ENCODE peak calls at places on chromosomes 3 and 15, in five cellular contexts. One of them, this sample, is unnamed.

GRCh38 chr3:120428904-120429303 is 21.9 kb downstream of the FSTL1 start:
- DNase-seq in breast epithelium: no peak
- DNase-seq in fibroblast of lung: peak; percentile 81
- DNase-seq in OCI-LY7: no peak
- DNase-seq in sigmoid colon: no peak
- DNase-seq in this sample: no peak

GRCh38 chr15:32966512-32966911 is 228.0 kb downstream of the FMN1 start:
- DNase-seq in breast epithelium: no peak
- DNase-seq in fibroblast of lung: no peak
- DNase-seq in OCI-LY7: no peak
- DNase-seq in sigmoid colon: no peak
- DNase-seq in this sample: no peak

GRCh38 chr3:11379238-11379823 is 107.1 kb downstream of the ATG7 start:
- DNase-seq in breast epithelium: no peak
- DNase-seq in fibroblast of lung: peak; percentile 53
- DNase-seq in OCI-LY7: peak; percentile 53
- DNase-seq in sigmoid colon: no peak
- DNase-seq in this sample: no peak

GRCh38 chr3:15205934-15206661 is at the start of gene CAPN7:
- DNase-seq in breast epithelium: peak; percentile 94
- DNase-seq in fibroblast of lung: peak; percentile 93
- DNase-seq in OCI-LY7: peak; percentile 95
- DNase-seq in sigmoid colon: peak; percentile 98
- DNase-seq in this sample: peak; percentile 96

GRCh38 chr15:89112341-89112971 is 24.2 kb downstream of the ABHD2 start:
- DNase-seq in breast epithelium: no peak
- DNase-seq in fibroblast of lung: peak; percentile 83
- DNase-seq in OCI-LY7: no peak
- DNase-seq in sigmoid colon: peak; percentile 65
- DNase-seq in this sample: peak; percentile 51

GRCh38 chr3:178895178-178895789 is 176.3 kb downstream of the ZMAT3 start:
- DNase-seq in breast epithelium: no peak
- DNase-seq in fibroblast of lung: no peak
- DNase-seq in OCI-LY7: no peak
- DNase-seq in sigmoid colon: no peak
- DNase-seq in this sample: no peak

GRCh38 chr3:119177321-119177720 is 3.9 kb downstream of the UPK1B start:
- DNase-seq in breast epithelium: no peak
- DNase-seq in fibroblast of lung: no peak
- DNase-seq in OCI-LY7: no peak
- DNase-seq in sigmoid colon: no peak
- DNase-seq in this sample: no peak

GRCh38 chr15:46280753-46281521 is 646.1 kb downstream of the SQOR start:
- DNase-seq in breast epithelium: no peak
- DNase-seq in fibroblast of lung: no peak
- DNase-seq in OCI-LY7: peak; percentile 1
- DNase-seq in sigmoid colon: no peak
- DNase-seq in this sample: no peak

GRCh38 chr3:106589306-106589942 is 720.6 kb upstream of the CBLB start:
- DNase-seq in breast epithelium: no peak
- DNase-seq in fibroblast of lung: peak; percentile 93
- DNase-seq in OCI-LY7: no peak
- DNase-seq in sigmoid colon: no peak
- DNase-seq in this sample: no peak

GRCh38 chr3:81871358-81872152 is 110.1 kb upstream of the GBE1 start:
- DNase-seq in breast epithelium: no peak
- DNase-seq in fibroblast of lung: no peak
- DNase-seq in OCI-LY7: no peak
- DNase-seq in sigmoid colon: no peak
- DNase-seq in this sample: no peak

GRCh38 chr3:111592143-111592542 is 3.0 kb downstream of the ZBED2 start:
- DNase-seq in breast epithelium: no peak
- DNase-seq in fibroblast of lung: peak; percentile 50
- DNase-seq in OCI-LY7: no peak
- DNase-seq in sigmoid colon: no peak
- DNase-seq in this sample: no peak

GRCh38 chr3:61094608-61095007 is 156.6 kb downstream of the FHIT start:
- DNase-seq in breast epithelium: no peak
- DNase-seq in fibroblast of lung: no peak
- DNase-seq in OCI-LY7: no peak
- DNase-seq in sigmoid colon: no peak
- DNase-seq in this sample: no peak

GRCh38 chr15:59388670-59389069 is 16.0 kb upstream of the MYO1E start:
- DNase-seq in breast epithelium: no peak
- DNase-seq in fibroblast of lung: peak; percentile 44
- DNase-seq in OCI-LY7: no peak
- DNase-seq in sigmoid colon: no peak
- DNase-seq in this sample: no peak

GRCh38 chr15:90839187-90840071 is 29.0 kb upstream of the FURIN start:
- DNase-seq in breast epithelium: no peak
- DNase-seq in fibroblast of lung: peak; percentile 73
- DNase-seq in OCI-LY7: peak; percentile 86
- DNase-seq in sigmoid colon: no peak
- DNase-seq in this sample: no peak

GRCh38 chr3:172371544-172371943 is 76.7 kb downstream of the GHSR start:
- DNase-seq in breast epithelium: no peak
- DNase-seq in fibroblast of lung: no peak
- DNase-seq in OCI-LY7: no peak
- DNase-seq in sigmoid colon: no peak
- DNase-seq in this sample: no peak

GRCh38 chr15:66595937-66596545 is 30.2 kb upstream of the LCTL start:
- DNase-seq in breast epithelium: no peak
- DNase-seq in fibroblast of lung: peak; percentile 15
- DNase-seq in OCI-LY7: no peak
- DNase-seq in sigmoid colon: no peak
- DNase-seq in this sample: no peak

GRCh38 chr15:41031232-41032078 is 78.2 kb downstream of the CHAC1 start:
- DNase-seq in breast epithelium: no peak
- DNase-seq in fibroblast of lung: no peak
- DNase-seq in OCI-LY7: no peak
- DNase-seq in sigmoid colon: no peak
- DNase-seq in this sample: no peak

GRCh38 chr3:4729061-4729973 is 236.2 kb downstream of the ITPR1 start:
- DNase-seq in breast epithelium: no peak
- DNase-seq in fibroblast of lung: no peak
- DNase-seq in OCI-LY7: no peak
- DNase-seq in sigmoid colon: no peak
- DNase-seq in this sample: no peak

GRCh38 chr15:90046846-90047481 is 45.8 kb downstream of the ZNF710 start:
- DNase-seq in breast epithelium: peak; percentile 73
- DNase-seq in fibroblast of lung: no peak
- DNase-seq in OCI-LY7: peak; percentile 85
- DNase-seq in sigmoid colon: no peak
- DNase-seq in this sample: no peak

GRCh38 chr3:73432021-73432722 is 192.6 kb downstream of the PDZRN3 start:
- DNase-seq in breast epithelium: no peak
- DNase-seq in fibroblast of lung: peak; percentile 41
- DNase-seq in OCI-LY7: peak; percentile 52
- DNase-seq in sigmoid colon: peak; percentile 69
- DNase-seq in this sample: no peak

GRCh38 chr15:101176625-101177024 is 75.2 kb downstream of the CHSY1 start:
- DNase-seq in breast epithelium: no peak
- DNase-seq in fibroblast of lung: peak; percentile 50
- DNase-seq in OCI-LY7: no peak
- DNase-seq in sigmoid colon: no peak
- DNase-seq in this sample: no peak

GRCh38 chr15:24856397-24857093 is 98.2 kb upstream of the SNRPN start:
- DNase-seq in breast epithelium: no peak
- DNase-seq in fibroblast of lung: peak; percentile 65
- DNase-seq in OCI-LY7: no peak
- DNase-seq in sigmoid colon: no peak
- DNase-seq in this sample: peak; percentile 40

GRCh38 chr15:65653781-65654521 is 32.2 kb downstream of the SLC24A1 start:
- DNase-seq in breast epithelium: no peak
- DNase-seq in fibroblast of lung: no peak
- DNase-seq in OCI-LY7: no peak
- DNase-seq in sigmoid colon: no peak
- DNase-seq in this sample: no peak

GRCh38 chr15:51888593-51889195 is 59.2 kb downstream of the TMOD3 start:
- DNase-seq in breast epithelium: no peak
- DNase-seq in fibroblast of lung: no peak
- DNase-seq in OCI-LY7: peak; percentile 41
- DNase-seq in sigmoid colon: no peak
- DNase-seq in this sample: no peak

GRCh38 chr3:126121632-126122031 is 37.7 kb upstream of the SLC41A3 start:
- DNase-seq in breast epithelium: no peak
- DNase-seq in fibroblast of lung: no peak
- DNase-seq in OCI-LY7: no peak
- DNase-seq in sigmoid colon: peak; percentile 24
- DNase-seq in this sample: no peak

GRCh38 chr15:70096975-70097336 is 761 bp downstream of the TLE3 start:
- DNase-seq in breast epithelium: no peak
- DNase-seq in fibroblast of lung: peak; percentile 11
- DNase-seq in OCI-LY7: no peak
- DNase-seq in sigmoid colon: no peak
- DNase-seq in this sample: peak; percentile 35

GRCh38 chr15:70096215-70096974 is 1.3 kb downstream of the TLE3 start:
- DNase-seq in breast epithelium: peak; percentile 65
- DNase-seq in fibroblast of lung: peak; percentile 59
- DNase-seq in OCI-LY7: peak; percentile 67
- DNase-seq in sigmoid colon: peak; percentile 81
- DNase-seq in this sample: peak; percentile 33

GRCh38 chr15:70098170-70098460 is 398 bp upstream of the TLE3 start:
- DNase-seq in breast epithelium: no peak
- DNase-seq in fibroblast of lung: no peak
- DNase-seq in OCI-LY7: no peak
- DNase-seq in sigmoid colon: no peak
- DNase-seq in this sample: no peak

GRCh38 chr15:70098461-70099166 is 897 bp upstream of the TLE3 start:
- DNase-seq in breast epithelium: no peak
- DNase-seq in fibroblast of lung: peak; percentile 36
- DNase-seq in OCI-LY7: peak; percentile 42
- DNase-seq in sigmoid colon: peak; percentile 85
- DNase-seq in this sample: no peak

GRCh38 chr15:70097337-70098169 is at the start of gene TLE3:
- DNase-seq in breast epithelium: peak; percentile 100
- DNase-seq in fibroblast of lung: peak; percentile 98
- DNase-seq in OCI-LY7: peak; percentile 99
- DNase-seq in sigmoid colon: peak; percentile 100
- DNase-seq in this sample: peak; percentile 98
- TF ChIP-seq CTCF in breast epithelium: peak; percentile 42
- TF ChIP-seq CTCF in fibroblast of lung: peak; percentile 21
- TF ChIP-seq CTCF in OCI-LY7: peak; percentile 71
- TF ChIP-seq CTCF in sigmoid colon: peak; percentile 23
- TF ChIP-seq CTCF in this sample: peak; percentile 69

DNA sequence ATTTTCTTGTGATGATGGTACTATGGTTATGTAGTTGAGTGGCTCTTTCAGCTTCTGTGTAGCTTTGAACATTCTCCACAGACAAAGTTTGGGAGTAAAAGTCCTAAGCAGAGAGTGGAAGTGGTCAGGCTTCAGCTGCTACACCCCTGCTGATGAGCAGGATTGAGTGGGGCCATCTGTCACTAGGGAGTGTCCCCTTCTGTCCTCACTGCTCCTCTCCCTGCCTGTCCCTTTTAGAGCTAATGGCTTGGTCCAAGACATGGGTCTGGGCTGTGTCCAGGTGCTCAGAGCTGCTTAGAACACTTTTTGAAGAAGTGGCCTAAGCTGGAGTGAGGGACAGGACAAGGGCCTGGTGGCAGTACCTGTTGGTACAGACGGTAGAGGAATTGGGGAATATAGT is 15.1 kb downstream of the MYZAP start:
- DNase-seq in breast epithelium: no peak
- DNase-seq in fibroblast of lung: no peak
- DNase-seq in OCI-LY7: no peak
- DNase-seq in sigmoid colon: no peak
- DNase-seq in this sample: no peak
- H3K4me1 ChIP-seq in breast epithelium: peaks cover 10% of the 10 kb centered on the region
- H3K4me1 ChIP-seq in fibroblast of lung: peaks cover 2% of the 10 kb centered on the region
- H3K4me1 ChIP-seq in OCI-LY7: no peaks in the 10 kb centered on the region
- H3K4me1 ChIP-seq in sigmoid colon: peaks cover 32% of the 10 kb centered on the region
- H3K4me1 ChIP-seq in this sample: peaks cover 2% of the 10 kb centered on the region

DNA sequence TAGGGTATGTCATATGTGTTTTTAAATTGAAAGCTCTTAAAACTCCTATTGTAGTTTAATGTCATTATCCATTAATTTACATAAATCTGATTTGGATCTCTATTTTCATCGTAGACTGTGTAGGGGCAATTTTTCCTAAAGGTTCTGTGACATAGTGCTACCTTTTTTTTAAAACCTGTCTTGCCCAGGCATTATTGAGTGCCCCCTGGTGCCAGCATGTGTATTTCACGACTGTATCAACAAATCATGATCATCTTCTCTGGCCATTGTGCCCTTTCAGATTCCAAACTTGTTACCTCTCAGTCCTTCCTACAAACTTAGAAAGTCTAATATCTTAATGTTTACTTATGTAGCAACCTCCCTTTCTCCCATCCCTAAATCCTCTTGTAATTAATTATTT is 97.2 kb upstream of the FLNB start:
- DNase-seq in breast epithelium: no peak
- DNase-seq in fibroblast of lung: peak; percentile 17
- DNase-seq in OCI-LY7: peak; percentile 42
- DNase-seq in sigmoid colon: no peak
- DNase-seq in this sample: no peak
- TF ChIP-seq CTCF in breast epithelium: no peak
- TF ChIP-seq CTCF in fibroblast of lung: peak; percentile 20
- TF ChIP-seq CTCF in OCI-LY7: peak; percentile 81
- TF ChIP-seq CTCF in sigmoid colon: no peak
- TF ChIP-seq CTCF in this sample: peak; percentile 44

GRCh38 chr3:78899846-78900245 is 868.0 kb downstream of the ROBO1 start:
- DNase-seq in breast epithelium: no peak
- DNase-seq in fibroblast of lung: peak; percentile 8
- DNase-seq in OCI-LY7: no peak
- DNase-seq in sigmoid colon: no peak
- DNase-seq in this sample: no peak
- H3K4me1 ChIP-seq in breast epithelium: no peaks in the 10 kb centered on the region
- H3K4me1 ChIP-seq in fibroblast of lung: no peaks in the 10 kb centered on the region
- H3K4me1 ChIP-seq in OCI-LY7: no peaks in the 10 kb centered on the region
- H3K4me1 ChIP-seq in sigmoid colon: no peaks in the 10 kb centered on the region
- H3K4me1 ChIP-seq in this sample: no peaks in the 10 kb centered on the region

DNA sequence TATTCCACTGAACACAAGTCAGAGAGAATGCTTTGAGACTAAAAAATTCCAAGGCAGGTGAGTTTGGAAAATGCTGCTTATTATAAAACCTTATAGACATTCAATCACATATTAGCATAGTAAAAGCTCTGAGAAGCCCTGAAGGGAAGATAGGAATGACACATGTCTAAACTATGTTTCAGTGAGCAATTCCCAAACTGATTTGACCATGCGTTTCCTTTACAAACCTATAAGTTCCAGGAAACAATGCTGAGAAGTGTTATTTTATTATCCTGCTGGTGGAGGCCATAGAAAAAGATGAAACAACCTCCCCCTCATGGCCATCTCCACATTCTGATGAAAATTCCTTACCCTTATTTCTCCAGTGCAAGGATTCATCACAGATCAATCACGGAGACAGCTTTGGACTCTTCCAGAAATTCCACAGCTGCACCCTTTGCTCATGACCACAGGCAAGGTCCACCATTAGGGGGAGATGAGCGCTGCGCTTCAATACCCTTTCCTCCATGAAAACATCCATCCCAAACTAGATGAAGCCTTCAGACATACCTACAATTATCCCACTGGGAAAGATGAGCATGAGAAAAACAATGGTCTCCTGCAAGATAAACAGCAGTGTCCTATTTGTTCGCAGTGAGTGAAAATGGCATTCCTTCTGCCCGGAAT is 372.2 kb downstream of the MAGI1 start:
- DNase-seq in breast epithelium: no peak
- DNase-seq in fibroblast of lung: peak; percentile 44
- DNase-seq in OCI-LY7: no peak
- DNase-seq in sigmoid colon: no peak
- DNase-seq in this sample: no peak
- TF ChIP-seq CTCF in breast epithelium: no peak
- TF ChIP-seq CTCF in fibroblast of lung: no peak
- TF ChIP-seq CTCF in OCI-LY7: no peak
- TF ChIP-seq CTCF in sigmoid colon: no peak
- TF ChIP-seq CTCF in this sample: no peak